ENCODE peak calls at places on chromosomes 7 and 10, in five cellular contexts. One of them, this sample, is unnamed.

GRCh38 chr10:71408436-71409225 is 11.9 kb downstream of the CDH23 start:
- DNase-seq in NCI-H446 treated with DMSO at 0.1 percent for 48 hours: no peak
- DNase-seq in lower leg skin: peak; percentile 56
- DNase-seq in T-cell: no peak
- DNase-seq in cardiac muscle cell: no peak
- DNase-seq in this sample: no peak

GRCh38 chr10:62597226-62597625 is 207.3 kb upstream of the ADO start:
- DNase-seq in NCI-H446 treated with DMSO at 0.1 percent for 48 hours: no peak
- DNase-seq in lower leg skin: no peak
- DNase-seq in T-cell: no peak
- DNase-seq in cardiac muscle cell: peak; percentile 53
- DNase-seq in this sample: no peak

GRCh38 chr7:47693161-47693740 is 111.3 kb upstream of the TNS3 start:
- DNase-seq in NCI-H446 treated with DMSO at 0.1 percent for 48 hours: no peak
- DNase-seq in lower leg skin: no peak
- DNase-seq in T-cell: no peak
- DNase-seq in cardiac muscle cell: peak; percentile 18
- DNase-seq in this sample: no peak

GRCh38 chr10:17586741-17587720 is 30.1 kb downstream of the HACD1 start:
- DNase-seq in NCI-H446 treated with DMSO at 0.1 percent for 48 hours: no peak
- DNase-seq in lower leg skin: no peak
- DNase-seq in T-cell: no peak
- DNase-seq in cardiac muscle cell: peak; percentile 44
- DNase-seq in this sample: no peak

GRCh38 chr7:86776136-86776535 is 132.4 kb downstream of the GRM3 start:
- DNase-seq in NCI-H446 treated with DMSO at 0.1 percent for 48 hours: no peak
- DNase-seq in lower leg skin: no peak
- DNase-seq in T-cell: no peak
- DNase-seq in cardiac muscle cell: no peak
- DNase-seq in this sample: no peak

GRCh38 chr7:144821069-144821468 is 14.8 kb downstream of the TPK1 start:
- DNase-seq in NCI-H446 treated with DMSO at 0.1 percent for 48 hours: no peak
- DNase-seq in lower leg skin: no peak
- DNase-seq in T-cell: no peak
- DNase-seq in cardiac muscle cell: no peak
- DNase-seq in this sample: no peak

GRCh38 chr7:86058649-86059048 is 585.1 kb upstream of the GRM3 start:
- DNase-seq in NCI-H446 treated with DMSO at 0.1 percent for 48 hours: no peak
- DNase-seq in lower leg skin: no peak
- DNase-seq in T-cell: no peak
- DNase-seq in cardiac muscle cell: no peak
- DNase-seq in this sample: no peak

GRCh38 chr10:60797200-60797599 is 18.9 kb downstream of the CDK1 start:
- DNase-seq in NCI-H446 treated with DMSO at 0.1 percent for 48 hours: no peak
- DNase-seq in lower leg skin: no peak
- DNase-seq in T-cell: no peak
- DNase-seq in cardiac muscle cell: no peak
- DNase-seq in this sample: no peak

GRCh38 chr7:64686493-64687184 is 20.7 kb downstream of the ZNF107 start:
- DNase-seq in NCI-H446 treated with DMSO at 0.1 percent for 48 hours: no peak
- DNase-seq in lower leg skin: no peak
- DNase-seq in T-cell: no peak
- DNase-seq in cardiac muscle cell: no peak
- DNase-seq in this sample: no peak

GRCh38 chr7:74290590-74290950 is 1.4 kb downstream of the CLIP2 start:
- DNase-seq in NCI-H446 treated with DMSO at 0.1 percent for 48 hours: no peak
- DNase-seq in lower leg skin: no peak
- DNase-seq in T-cell: no peak
- DNase-seq in cardiac muscle cell: no peak
- DNase-seq in this sample: no peak

GRCh38 chr10:18658301-18658991 is 785 bp upstream of the ARL5B start:
- DNase-seq in NCI-H446 treated with DMSO at 0.1 percent for 48 hours: no peak
- DNase-seq in lower leg skin: no peak
- DNase-seq in T-cell: no peak
- DNase-seq in cardiac muscle cell: peak; percentile 56
- DNase-seq in this sample: no peak

GRCh38 chr7:927031-927671 is 27.3 kb downstream of the ADAP1 start:
- DNase-seq in NCI-H446 treated with DMSO at 0.1 percent for 48 hours: no peak
- DNase-seq in lower leg skin: peak; percentile 74
- DNase-seq in T-cell: no peak
- DNase-seq in cardiac muscle cell: no peak
- DNase-seq in this sample: no peak

GRCh38 chr7:128341733-128342132 is 2.0 kb downstream of the RBM28 start:
- DNase-seq in NCI-H446 treated with DMSO at 0.1 percent for 48 hours: no peak
- DNase-seq in lower leg skin: no peak
- DNase-seq in T-cell: no peak
- DNase-seq in cardiac muscle cell: no peak
- DNase-seq in this sample: no peak

This sample was measured in HEK293T.